ENCODE peak calls at places on chromosomes 1 and 21, in four cellular contexts. N is choroid plexus epithelial cell; O is activated CD8-positive, alpha-beta T cell treated with anti-CD3 and anti-CD28 coated beads for 36 hours; W is memory B cell. X is an unnamed sample.

GRCh38 chr1:161484613-161485012 is 20.6 kb upstream of the FCGR2A start:
- DNase-seq in N (peak; percentile 33), O (no peak), W (no peak), X (peak; percentile 15)

GRCh38 chr21:38525454-38525853 is 27.2 kb upstream of the ERG start:
- DNase-seq in N (no peak), O (peak; percentile 33), W (no peak), X (no peak)

GRCh38 chr1:7606096-7606495 is 165.0 kb upstream of the VAMP3 start:
- DNase-seq in N (no peak), O (no peak), W (no peak), X (no peak)

GRCh38 chr1:107865627-107866026 is 99.4 kb downstream of the VAV3 start:
- DNase-seq in N (no peak), O (no peak), W (no peak), X (no peak)

GRCh38 chr1:204258213-204259115 is 44.7 kb upstream of the GOLT1A start:
- DNase-seq in N (peak; percentile 68), O (peak; percentile 63), W (no peak), X (peak; percentile 70)

GRCh38 chr21:29256125-29256895 is 42.4 kb upstream of the BACH1 start:
- DNase-seq in N (no peak), O (no peak), W (no peak), X (no peak)

GRCh38 chr1:203520315-203520714 is 26.4 kb downstream of the OPTC start:
- DNase-seq in N (no peak), O (no peak), W (no peak), X (peak; percentile 52)

GRCh38 chr1:219434285-219434950 is 178.5 kb downstream of the ZC3H11B start:
- DNase-seq in N (no peak), O (no peak), W (no peak), X (no peak)

GRCh38 chr1:38476111-38476783 is 383.3 kb downstream of the RRAGC start:
- DNase-seq in N (no peak), O (no peak), W (no peak), X (no peak)

GRCh38 chr1:225746361-225747179 is 31.1 kb upstream of the SRP9 start:
- DNase-seq in N (peak; percentile 95), O (no peak), W (no peak), X (peak; percentile 92)

GRCh38 chr1:117959364-117959763 is 29.8 kb downstream of the WDR3 start:
- DNase-seq in N (peak; percentile 19), O (no peak), W (no peak), X (no peak)

GRCh38 chr1:40984066-40984465 is 4.6 kb downstream of the CTPS1 start:
- DNase-seq in N (peak; percentile 44), O (no peak), W (no peak), X (peak; percentile 61)

GRCh38 chr1:32702599-32703478 is at the start of gene SYNC:
- DNase-seq in N (peak; percentile 56), O (peak; percentile 33), W (no peak), X (peak; percentile 46)